ENCODE peak calls at places on chromosomes 5 and 9, in eight cellular contexts. One of them, this sample, is unnamed.

GRCh38 chr5:56818409-56819026 is 3.2 kb downstream of the MAP3K1 start:
- DNase-seq in A549: no peak
- DNase-seq in CD8-positive, alpha-beta T cell: no peak
- DNase-seq in kidney epithelial cell: no peak
- DNase-seq in fibroblast of lung: peak
- DNase-seq in cardiac fibroblast: peak
- DNase-seq in PC-3: no peak
- DNase-seq in fibroblast of pulmonary artery: peak
- DNase-seq in this sample: no peak

GRCh38 chr9:38008168-38009034 is 60.6 kb downstream of the SHB start:
- DNase-seq in A549: peak
- DNase-seq in CD8-positive, alpha-beta T cell: no peak
- DNase-seq in kidney epithelial cell: peak
- DNase-seq in fibroblast of lung: peak
- DNase-seq in cardiac fibroblast: peak
- DNase-seq in PC-3: peak
- DNase-seq in fibroblast of pulmonary artery: peak
- DNase-seq in this sample: peak

GRCh38 chr5:96344678-96345612 is 88.1 kb downstream of the PCSK1 start:
- DNase-seq in A549: peak
- DNase-seq in CD8-positive, alpha-beta T cell: no peak
- DNase-seq in kidney epithelial cell: peak
- DNase-seq in fibroblast of lung: peak
- DNase-seq in cardiac fibroblast: peak
- DNase-seq in PC-3: peak
- DNase-seq in fibroblast of pulmonary artery: peak
- DNase-seq in this sample: no peak

GRCh38 chr5:154945695-154946301 is 4.9 kb downstream of the MRPL22 start:
- DNase-seq in A549: peak
- DNase-seq in CD8-positive, alpha-beta T cell: no peak
- DNase-seq in kidney epithelial cell: no peak
- DNase-seq in fibroblast of lung: peak
- DNase-seq in cardiac fibroblast: peak
- DNase-seq in PC-3: peak
- DNase-seq in fibroblast of pulmonary artery: peak
- DNase-seq in this sample: no peak

GRCh38 chr9:136047076-136047774 is 47.9 kb downstream of the NACC2 start:
- DNase-seq in A549: no peak
- DNase-seq in CD8-positive, alpha-beta T cell: no peak
- DNase-seq in kidney epithelial cell: no peak
- DNase-seq in fibroblast of lung: no peak
- DNase-seq in cardiac fibroblast: no peak
- DNase-seq in PC-3: no peak
- DNase-seq in fibroblast of pulmonary artery: no peak
- DNase-seq in this sample: no peak

GRCh38 chr5:14696057-14696456 is 31.5 kb downstream of the OTULIN start:
- DNase-seq in A549: no peak
- DNase-seq in CD8-positive, alpha-beta T cell: no peak
- DNase-seq in kidney epithelial cell: no peak
- DNase-seq in fibroblast of lung: no peak
- DNase-seq in cardiac fibroblast: no peak
- DNase-seq in PC-3: no peak
- DNase-seq in fibroblast of pulmonary artery: no peak
- DNase-seq in this sample: no peak

GRCh38 chr9:35658894-35659220 is 765 bp downstream of the CCDC107 start:
- DNase-seq in A549: no peak
- DNase-seq in CD8-positive, alpha-beta T cell: no peak
- DNase-seq in kidney epithelial cell: no peak
- DNase-seq in fibroblast of lung: peak
- DNase-seq in cardiac fibroblast: peak
- DNase-seq in PC-3: peak
- DNase-seq in fibroblast of pulmonary artery: peak
- DNase-seq in this sample: no peak

GRCh38 chr5:124492444-124493224 is 253.8 kb downstream of the ZNF608 start:
- DNase-seq in A549: no peak
- DNase-seq in CD8-positive, alpha-beta T cell: no peak
- DNase-seq in kidney epithelial cell: no peak
- DNase-seq in fibroblast of lung: no peak
- DNase-seq in cardiac fibroblast: no peak
- DNase-seq in PC-3: no peak
- DNase-seq in fibroblast of pulmonary artery: no peak
- DNase-seq in this sample: no peak

GRCh38 chr9:26437056-26437711 is 455.4 kb downstream of the CAAP1 start:
- DNase-seq in A549: no peak
- DNase-seq in CD8-positive, alpha-beta T cell: no peak
- DNase-seq in kidney epithelial cell: no peak
- DNase-seq in fibroblast of lung: no peak
- DNase-seq in cardiac fibroblast: no peak
- DNase-seq in PC-3: no peak
- DNase-seq in fibroblast of pulmonary artery: no peak
- DNase-seq in this sample: no peak

GRCh38 chr9:18587988-18588387 is 114.0 kb downstream of the ADAMTSL1 start:
- DNase-seq in A549: no peak
- DNase-seq in CD8-positive, alpha-beta T cell: no peak
- DNase-seq in kidney epithelial cell: no peak
- DNase-seq in fibroblast of lung: no peak
- DNase-seq in cardiac fibroblast: peak
- DNase-seq in PC-3: no peak
- DNase-seq in fibroblast of pulmonary artery: peak
- DNase-seq in this sample: no peak

GRCh38 chr5:157648275-157648990 is 3.8 kb downstream of the SOX30 start:
- DNase-seq in A549: no peak
- DNase-seq in CD8-positive, alpha-beta T cell: no peak
- DNase-seq in kidney epithelial cell: no peak
- DNase-seq in fibroblast of lung: no peak
- DNase-seq in cardiac fibroblast: peak
- DNase-seq in PC-3: peak
- DNase-seq in fibroblast of pulmonary artery: no peak
- DNase-seq in this sample: no peak

GRCh38 chr5:78586251-78586650 is 62.3 kb downstream of the LHFPL2 start:
- DNase-seq in A549: no peak
- DNase-seq in CD8-positive, alpha-beta T cell: no peak
- DNase-seq in kidney epithelial cell: peak
- DNase-seq in fibroblast of lung: peak
- DNase-seq in cardiac fibroblast: peak
- DNase-seq in PC-3: peak
- DNase-seq in fibroblast of pulmonary artery: peak
- DNase-seq in this sample: no peak

GRCh38 chr5:14714706-14715105 is 50.2 kb downstream of the OTULIN start:
- DNase-seq in A549: no peak
- DNase-seq in CD8-positive, alpha-beta T cell: no peak
- DNase-seq in kidney epithelial cell: no peak
- DNase-seq in fibroblast of lung: no peak
- DNase-seq in cardiac fibroblast: no peak
- DNase-seq in PC-3: peak
- DNase-seq in fibroblast of pulmonary artery: no peak
- DNase-seq in this sample: no peak

GRCh38 chr9:84238652-84239051 is 101.9 kb downstream of the SLC28A3 start:
- DNase-seq in A549: no peak
- DNase-seq in CD8-positive, alpha-beta T cell: no peak
- DNase-seq in kidney epithelial cell: no peak
- DNase-seq in fibroblast of lung: peak
- DNase-seq in cardiac fibroblast: peak
- DNase-seq in PC-3: peak
- DNase-seq in fibroblast of pulmonary artery: peak
- DNase-seq in this sample: no peak

GRCh38 chr5:178668579-178668978 is 41.7 kb upstream of the CLK4 start:
- DNase-seq in A549: no peak
- DNase-seq in CD8-positive, alpha-beta T cell: no peak
- DNase-seq in kidney epithelial cell: no peak
- DNase-seq in fibroblast of lung: no peak
- DNase-seq in cardiac fibroblast: no peak
- DNase-seq in PC-3: peak
- DNase-seq in fibroblast of pulmonary artery: no peak
- DNase-seq in this sample: no peak

GRCh38 chr5:65866837-65867508 is 59.4 kb upstream of the ERBIN start:
- DNase-seq in A549: no peak
- DNase-seq in CD8-positive, alpha-beta T cell: no peak
- DNase-seq in kidney epithelial cell: no peak
- DNase-seq in fibroblast of lung: no peak
- DNase-seq in cardiac fibroblast: no peak
- DNase-seq in PC-3: no peak
- DNase-seq in fibroblast of pulmonary artery: no peak
- DNase-seq in this sample: no peak

GRCh38 chr5:144575736-144576135 is 405.1 kb downstream of the KCTD16 start:
- DNase-seq in A549: no peak
- DNase-seq in CD8-positive, alpha-beta T cell: no peak
- DNase-seq in kidney epithelial cell: no peak
- DNase-seq in fibroblast of lung: no peak
- DNase-seq in cardiac fibroblast: no peak
- DNase-seq in PC-3: no peak
- DNase-seq in fibroblast of pulmonary artery: no peak
- DNase-seq in this sample: no peak

GRCh38 chr5:178160176-178160575 is 6.5 kb upstream of the NHP2 start:
- DNase-seq in A549: no peak
- DNase-seq in CD8-positive, alpha-beta T cell: no peak
- DNase-seq in kidney epithelial cell: no peak
- DNase-seq in fibroblast of lung: no peak
- DNase-seq in cardiac fibroblast: no peak
- DNase-seq in PC-3: no peak
- DNase-seq in fibroblast of pulmonary artery: no peak
- DNase-seq in this sample: no peak

GRCh38 chr5:16507716-16508115 is 42.1 kb upstream of the ZNF622 start:
- DNase-seq in A549: no peak
- DNase-seq in CD8-positive, alpha-beta T cell: no peak
- DNase-seq in kidney epithelial cell: no peak
- DNase-seq in fibroblast of lung: no peak
- DNase-seq in cardiac fibroblast: peak
- DNase-seq in PC-3: no peak
- DNase-seq in fibroblast of pulmonary artery: no peak
- DNase-seq in this sample: no peak

GRCh38 chr9:118276784-118277183 is 572.6 kb downstream of the TLR4 start:
- DNase-seq in A549: no peak
- DNase-seq in CD8-positive, alpha-beta T cell: no peak
- DNase-seq in kidney epithelial cell: no peak
- DNase-seq in fibroblast of lung: no peak
- DNase-seq in cardiac fibroblast: no peak
- DNase-seq in PC-3: no peak
- DNase-seq in fibroblast of pulmonary artery: no peak
- DNase-seq in this sample: no peak

DNA sequence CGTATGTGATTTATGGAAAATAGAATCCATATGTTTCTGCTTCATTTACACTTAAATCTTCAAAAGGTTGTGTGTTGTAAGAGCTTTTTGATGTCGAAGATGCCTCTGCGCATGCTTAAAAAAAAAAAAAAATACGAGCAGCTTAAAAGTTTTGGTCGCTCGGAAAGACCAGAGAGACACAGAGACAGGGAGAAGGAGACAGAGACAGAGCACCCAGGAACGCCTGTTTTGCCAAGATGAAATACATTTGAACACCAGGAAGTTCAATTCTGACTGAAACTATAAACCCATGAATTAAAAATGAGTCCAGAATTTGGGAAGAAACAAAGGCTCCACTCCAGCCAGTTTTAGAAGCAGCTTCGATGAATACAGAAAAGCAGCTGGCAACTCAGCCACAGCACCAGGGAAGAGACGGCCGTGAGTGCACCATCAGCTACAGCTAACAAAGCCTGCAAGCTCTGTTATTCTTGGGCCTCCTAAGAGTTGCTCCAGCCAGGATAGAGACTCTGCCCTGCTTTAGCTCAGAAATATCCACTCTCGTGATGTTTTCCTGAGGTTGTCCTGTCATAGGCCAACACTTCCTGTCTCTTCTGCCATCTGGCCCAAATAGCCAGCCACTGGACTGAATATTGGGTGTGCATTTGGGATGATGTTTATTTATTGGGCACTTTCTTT is 2.5 kb upstream of the ZNF474 start:
- DNase-seq in A549: no peak
- DNase-seq in CD8-positive, alpha-beta T cell: no peak
- DNase-seq in kidney epithelial cell: no peak
- DNase-seq in fibroblast of lung: peak
- DNase-seq in cardiac fibroblast: no peak
- DNase-seq in PC-3: no peak
- DNase-seq in fibroblast of pulmonary artery: no peak
- DNase-seq in this sample: no peak
- H3K4me3 ChIP-seq in A549: no peak
- H3K4me3 ChIP-seq in CD8-positive, alpha-beta T cell: no peak
- H3K4me3 ChIP-seq in kidney epithelial cell: no peak
- H3K4me3 ChIP-seq in fibroblast of lung: peak
- H3K4me3 ChIP-seq in cardiac fibroblast: no peak
- H3K4me3 ChIP-seq in PC-3: no peak
- H3K4me3 ChIP-seq in fibroblast of pulmonary artery: no peak
- H3K4me3 ChIP-seq in this sample: no peak

DNA sequence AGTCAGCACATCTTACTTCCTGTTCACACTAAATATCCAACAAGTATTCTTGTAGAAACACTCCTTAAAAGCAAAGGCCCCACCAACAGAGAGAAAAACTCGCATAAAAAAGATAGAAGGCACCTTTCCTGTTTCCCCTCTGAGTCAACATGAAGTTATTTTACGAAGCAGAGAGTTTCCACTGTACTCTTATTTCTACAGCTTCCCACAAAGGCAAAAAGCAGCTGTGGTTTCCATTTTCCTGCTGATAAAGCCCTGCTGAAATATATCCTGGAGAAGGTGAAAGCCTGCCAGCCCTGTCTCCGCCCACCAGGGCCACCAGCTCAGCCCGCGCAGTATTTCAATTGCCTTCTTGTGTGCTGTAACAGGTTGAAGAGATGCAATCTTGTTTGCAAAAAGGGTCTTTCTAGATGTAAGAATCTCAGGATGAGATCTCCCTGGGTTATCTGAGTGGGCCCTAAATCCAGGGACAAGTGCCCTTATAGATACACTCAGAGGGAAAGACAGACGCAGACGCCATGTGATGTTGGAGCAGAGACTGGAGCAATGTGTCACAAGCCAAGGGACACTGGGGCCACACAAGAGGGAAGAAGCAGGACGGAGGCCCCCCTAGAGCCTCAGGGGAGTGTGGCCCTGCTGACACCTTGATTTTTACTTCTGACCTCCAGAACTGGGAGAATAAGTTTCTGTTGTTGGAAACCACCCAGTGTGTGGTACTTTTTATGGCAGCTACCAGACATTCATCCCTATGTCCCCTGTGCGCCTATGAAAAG is 19.9 kb downstream of the SEMA4D start:
- DNase-seq in A549: no peak
- DNase-seq in CD8-positive, alpha-beta T cell: no peak
- DNase-seq in kidney epithelial cell: peak
- DNase-seq in fibroblast of lung: no peak
- DNase-seq in cardiac fibroblast: peak
- DNase-seq in PC-3: peak
- DNase-seq in fibroblast of pulmonary artery: peak
- DNase-seq in this sample: no peak
- TF ChIP-seq CTCF in A549: no peak
- TF ChIP-seq CTCF in CD8-positive, alpha-beta T cell: no peak
- TF ChIP-seq CTCF in kidney epithelial cell: peak
- TF ChIP-seq CTCF in fibroblast of lung: no peak
- TF ChIP-seq CTCF in cardiac fibroblast: no peak
- TF ChIP-seq CTCF in PC-3: no peak
- TF ChIP-seq CTCF in fibroblast of pulmonary artery: peak
- TF ChIP-seq CTCF in this sample: no peak

GRCh38 chr9:98708933-98709911 is at the start of gene GABBR2:
- DNase-seq in A549: no peak
- DNase-seq in CD8-positive, alpha-beta T cell: no peak
- DNase-seq in kidney epithelial cell: no peak
- DNase-seq in fibroblast of lung: no peak
- DNase-seq in cardiac fibroblast: peak
- DNase-seq in PC-3: no peak
- DNase-seq in fibroblast of pulmonary artery: no peak
- DNase-seq in this sample: no peak
- H3K4me3 ChIP-seq in A549: peak
- H3K4me3 ChIP-seq in CD8-positive, alpha-beta T cell: no peak
- H3K4me3 ChIP-seq in kidney epithelial cell: peak
- H3K4me3 ChIP-seq in fibroblast of lung: no peak
- H3K4me3 ChIP-seq in cardiac fibroblast: peak
- H3K4me3 ChIP-seq in PC-3: peak
- H3K4me3 ChIP-seq in fibroblast of pulmonary artery: peak
- H3K4me3 ChIP-seq in this sample: no peak

GRCh38 chr5:22249209-22249608 is 603.9 kb downstream of the CDH12 start:
- DNase-seq in A549: no peak
- DNase-seq in CD8-positive, alpha-beta T cell: no peak
- DNase-seq in kidney epithelial cell: no peak
- DNase-seq in fibroblast of lung: no peak
- DNase-seq in cardiac fibroblast: no peak
- DNase-seq in PC-3: no peak
- DNase-seq in fibroblast of pulmonary artery: no peak
- DNase-seq in this sample: no peak
- TF ChIP-seq CTCF in A549: no peak
- TF ChIP-seq CTCF in CD8-positive, alpha-beta T cell: no peak
- TF ChIP-seq CTCF in kidney epithelial cell: no peak
- TF ChIP-seq CTCF in fibroblast of lung: no peak
- TF ChIP-seq CTCF in cardiac fibroblast: no peak
- TF ChIP-seq CTCF in PC-3: no peak
- TF ChIP-seq CTCF in fibroblast of pulmonary artery: no peak
- TF ChIP-seq CTCF in this sample: no peak